ENCODE peak calls at places on chromosomes 11 and 22, in six cellular contexts. B is nephron progenitor cell, K is transverse colon, H is right lobe of liver, R is lower lobe of right lung, A is WTC11. G is an unnamed sample.

GRCh38 chr11:124745270-124745834 is 5.6 kb downstream of the NRGN start:
- DNase-seq in B (no peak), K (no peak), H (no peak), R (no peak), A (no peak), G (no peak)

GRCh38 chr22:37918149-37918548 is 12.1 kb downstream of the MICALL1 start:
- DNase-seq in B (no peak), K (no peak), H (no peak), R (no peak), A (no peak), G (no peak)

GRCh38 chr11:63913866-63914830 is 2.8 kb downstream of the RCOR2 start:
- DNase-seq in B (no peak), K (no peak), H (no peak), R (no peak), A (no peak), G (no peak)

GRCh38 chr11:518463-519202 is 11.6 kb upstream of the RNH1 start:
- DNase-seq in B (peak; percentile 82), K (peak; percentile 95), H (peak; percentile 86), R (peak; percentile 95), A (peak; percentile 82), G (no peak)

GRCh38 chr11:70089631-70090030 is 11.5 kb downstream of the ANO1 start:
- DNase-seq in B (no peak), K (no peak), H (no peak), R (no peak), A (no peak), G (no peak)

GRCh38 chr11:19646921-19647320 is 65.7 kb upstream of the NAV2 start:
- DNase-seq in B (no peak), K (no peak), H (no peak), R (no peak), A (no peak), G (no peak)

GRCh38 chr11:10405858-10406592 is 49.0 kb upstream of the AMPD3 start:
- DNase-seq in B (peak; percentile 55), K (peak; percentile 58), H (peak; percentile 72), R (peak; percentile 57), A (peak; percentile 57), G (no peak)

GRCh38 chr22:44187652-44188230 is 7.0 kb downstream of the PARVG start:
- DNase-seq in B (no peak), K (no peak), H (no peak), R (no peak), A (no peak), G (no peak)

GRCh38 chr11:33608386-33608785 is 92.2 kb downstream of the C11orf91 start:
- DNase-seq in B (no peak), K (no peak), H (no peak), R (no peak), A (no peak), G (no peak)

GRCh38 chr11:33605703-33606102 is 94.9 kb downstream of the C11orf91 start:
- DNase-seq in B (no peak), K (no peak), H (no peak), R (no peak), A (no peak), G (no peak)

GRCh38 chr11:33610903-33611302 is 89.7 kb downstream of the C11orf91 start:
- DNase-seq in B (no peak), K (no peak), H (no peak), R (no peak), A (no peak), G (no peak)

DNA sequence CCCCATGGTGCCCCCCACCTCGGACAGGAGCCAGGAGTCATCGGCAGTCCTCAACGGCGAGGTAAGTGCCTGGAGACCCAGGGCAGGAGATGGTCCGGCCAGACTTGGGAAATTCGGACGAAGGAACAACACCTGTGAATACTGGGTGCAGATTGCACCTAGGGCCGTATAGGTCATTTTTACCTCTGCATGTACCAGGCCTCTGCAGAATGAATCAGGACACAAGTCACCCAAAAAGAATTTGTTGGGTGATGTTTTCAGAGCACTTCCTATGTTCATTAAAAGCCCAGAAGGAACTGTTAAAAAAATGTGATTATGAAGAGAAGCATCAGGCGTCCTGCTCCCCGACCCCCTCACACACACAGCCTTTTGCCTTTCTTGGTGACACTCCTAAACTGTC is 93.9 kb downstream of the C11orf91 start:
- DNase-seq in B (no peak), K (no peak), H (no peak), R (no peak), A (no peak), G (no peak)
- TF ChIP-seq CTCF in B (no peak), K (no peak), H (no peak), R (no peak), A (no peak), G (no peak)

GRCh38 chr11:77047007-77047927 is 13.1 kb downstream of the B3GNT6 start:
- DNase-seq in B (peak; percentile 56), K (peak; percentile 84), H (peak; percentile 85), R (no peak), A (peak; percentile 61), G (no peak)
- TF ChIP-seq CTCF in B (peak; percentile 63), K (peak; percentile 90), H (peak; percentile 74), R (peak; percentile 72), A (no peak), G (peak; percentile 86)

GRCh38 chr22:31451709-31452571 is 37.7 kb downstream of the EIF4ENIF1 start:
- DNase-seq in B (no peak), K (no peak), H (no peak), R (no peak), A (no peak), G (no peak)
- TF ChIP-seq CTCF in B (no peak), K (peak; percentile 31), H (peak; percentile 53), R (peak; percentile 40), A (no peak), G (peak; percentile 79)

GRCh38 chr11:126862664-126863247 is 137.8 kb downstream of the KIRREL3 start:
- DNase-seq in B (no peak), K (no peak), H (no peak), R (no peak), A (peak; percentile 39), G (no peak)
- TF ChIP-seq CTCF in B (no peak), K (no peak), H (no peak), R (no peak), A (no peak), G (peak; percentile 8)

G was measured in chondrocyte.